ENCODE peak calls at places on chromosomes 4 and X, in five cellular contexts. T is right lobe of liver, C is HCT116, E is neuronal stem cell, B is SK-N-SH. I is an unnamed sample.
A peak's percentile ranks its signal among the peaks of the same experiment; 100 is the strongest.

GRCh38 chrX:15973299-15973698 is 118.7 kb upstream of the AP1S2 start:
- DNase-seq in C (peak; percentile 21), E (no peak), T (no peak), B (peak; percentile 12), I (no peak)

GRCh38 chr4:88112856-88113255 is 45.6 kb downstream of the ABCG2 start:
- DNase-seq in C (no peak), B (no peak), T (no peak), E (no peak), I (no peak)

GRCh38 chrX:136667446-136668168 is 19.6 kb downstream of the CD40LG start:
- DNase-seq in E (no peak), C (no peak), B (no peak), T (no peak), I (no peak)

GRCh38 chr4:133131829-133132485 is 17.1 kb upstream of the PCDH10 start:
- DNase-seq in T (no peak), E (no peak), B (no peak), C (no peak), I (no peak)

GRCh38 chrX:77595848-77596247 is 148.7 kb downstream of the FGF16 start:
- DNase-seq in E (no peak), T (no peak), C (no peak), B (no peak), I (no peak)

GRCh38 chr4:183571350-183572076 is 66.7 kb downstream of the ING2 start:
- DNase-seq in E (no peak), C (no peak), B (peak; percentile 27), T (peak; percentile 26), I (no peak)

GRCh38 chr4:58111818-58112217 is 1001.6 kb upstream of the IGFBP7 start:
- DNase-seq in B (no peak), C (no peak), T (no peak), E (no peak), I (no peak)

GRCh38 chrX:49186125-49187027 is at the start of gene PRICKLE3:
- DNase-seq in E (no peak), B (no peak), T (peak; percentile 91), C (no peak), I (no peak)

GRCh38 chr4:77931452-77932135 is 69.0 kb downstream of the MRPL1 start:
- DNase-seq in T (no peak), B (no peak), E (no peak), C (no peak), I (no peak)

GRCh38 chr4:14196141-14196540 is 568.6 kb upstream of the BOD1L1 start:
- DNase-seq in T (peak; percentile 48), B (no peak), E (peak; percentile 52), C (no peak), I (no peak)

GRCh38 chr4:139918994-139919393 is 235.0 kb downstream of the MAML3 start:
- DNase-seq in E (no peak), C (no peak), T (no peak), B (no peak), I (no peak)

GRCh38 chr4:139920552-139920951 is 233.4 kb downstream of the MAML3 start:
- DNase-seq in T (no peak), E (no peak), C (no peak), B (no peak), I (no peak)

GRCh38 chr4:139917896-139918295 is 236.1 kb downstream of the MAML3 start:
- DNase-seq in C (no peak), E (no peak), B (no peak), T (no peak), I (no peak)

GRCh38 chr4:139918591-139918990 is 235.4 kb downstream of the MAML3 start:
- DNase-seq in B (no peak), T (no peak), C (no peak), E (no peak), I (no peak)

GRCh38 chr4:139919513-139919912 is 234.5 kb downstream of the MAML3 start:
- DNase-seq in C (no peak), T (no peak), E (no peak), B (no peak), I (no peak)
- H3K4me1 ChIP-seq in C (no peaks in the 10 kb centered on the region), T (no peaks in the 10 kb centered on the region), E (peaks cover 23% of the 10 kb centered on the region), B (peaks cover 65% of the 10 kb centered on the region), I (no peaks in the 10 kb centered on the region)

GRCh38 chrX:3142259-3143042 is 101.2 kb downstream of the ARSF start:
- DNase-seq in C (peak; percentile 28), T (no peak), E (no peak), B (no peak), I (no peak)
- H3K4me3 ChIP-seq in C (peak overlapping the region; percentile 49), T (no peak overlapping the region), E (no peak overlapping the region), B (no peak overlapping the region), I (no peak overlapping the region)

GRCh38 chr4:158813113-158813512 is 44.3 kb downstream of the FNIP2 start:
- DNase-seq in E (no peak), T (no peak), C (no peak), B (no peak), I (no peak)
- H3K4me1 ChIP-seq in E (no peaks in the 10 kb centered on the region), T (no peaks in the 10 kb centered on the region), C (peaks cover 15% of the 10 kb centered on the region), B (peaks cover 10% of the 10 kb centered on the region), I (peaks cover 23% of the 10 kb centered on the region)

DNA sequence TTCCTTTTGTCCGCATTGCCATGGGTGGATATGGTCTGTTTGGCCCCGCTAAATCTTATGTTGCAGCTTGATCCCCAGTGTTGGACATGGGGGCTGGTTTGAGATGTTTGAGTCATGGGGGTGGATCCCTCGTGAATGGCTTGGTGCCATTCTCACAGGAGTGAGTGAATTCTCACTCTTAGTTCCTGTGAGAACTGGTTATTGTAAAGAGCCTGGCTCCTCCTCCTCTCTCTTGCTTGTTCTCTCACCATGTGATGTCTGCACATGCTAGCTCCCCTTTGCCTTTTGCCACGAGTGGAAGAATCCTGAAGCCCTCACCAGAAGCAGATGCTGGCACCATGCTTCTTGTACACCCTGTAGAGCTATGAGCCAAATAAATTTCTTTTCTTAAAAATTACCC is 22.6 kb upstream of the STBD1 start:
- DNase-seq in C (no peak), E (no peak), B (no peak), T (no peak), I (no peak)
- H3K4me3 ChIP-seq in C (no peak overlapping the region), E (no peak overlapping the region), B (no peak overlapping the region), T (no peak overlapping the region), I (no peak overlapping the region)

GRCh38 chr4:158811216-158811540 is 42.4 kb downstream of the FNIP2 start:
- DNase-seq in C (no peak), E (no peak), T (no peak), B (no peak), I (no peak)
- H3K4me1 ChIP-seq in C (peaks cover 15% of the 10 kb centered on the region), E (no peaks in the 10 kb centered on the region), T (no peaks in the 10 kb centered on the region), B (peaks cover 12% of the 10 kb centered on the region), I (peaks cover 24% of the 10 kb centered on the region)

DNA sequence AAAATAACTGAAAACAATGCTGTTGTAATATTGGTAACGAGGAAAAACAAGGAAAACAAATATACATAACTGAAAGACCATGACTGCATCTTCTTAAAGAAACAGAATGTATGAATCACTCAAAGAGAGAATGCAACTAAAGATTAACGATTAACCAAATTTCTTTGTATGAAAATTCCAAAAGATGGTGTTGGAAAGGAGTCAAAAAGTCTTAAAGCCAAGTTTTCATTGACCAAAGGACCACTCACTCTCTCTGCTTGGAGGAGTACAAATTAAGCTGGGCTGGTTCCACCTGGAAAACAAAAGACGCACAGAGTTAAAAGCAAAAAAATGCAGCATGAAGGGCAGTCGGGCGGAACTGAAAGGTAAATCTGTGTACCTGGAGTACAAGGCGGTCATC is 1.8 kb downstream of the DCAF12L1 start:
- DNase-seq in C (no peak), T (no peak), E (no peak), B (no peak), I (no peak)
- H3K4me3 ChIP-seq in C (no peak overlapping the region), T (no peak overlapping the region), E (no peak overlapping the region), B (no peak overlapping the region), I (no peak overlapping the region)

GRCh38 chrX:119986203-119986602 is 42.7 kb upstream of the NKAP start:
- DNase-seq in E (no peak), B (no peak), T (no peak), C (no peak), I (no peak)
- H3K4me1 ChIP-seq in E (peaks cover 6% of the 10 kb centered on the region), B (no peaks in the 10 kb centered on the region), T (no peaks in the 10 kb centered on the region), C (no peaks in the 10 kb centered on the region), I (no peaks in the 10 kb centered on the region)

DNA sequence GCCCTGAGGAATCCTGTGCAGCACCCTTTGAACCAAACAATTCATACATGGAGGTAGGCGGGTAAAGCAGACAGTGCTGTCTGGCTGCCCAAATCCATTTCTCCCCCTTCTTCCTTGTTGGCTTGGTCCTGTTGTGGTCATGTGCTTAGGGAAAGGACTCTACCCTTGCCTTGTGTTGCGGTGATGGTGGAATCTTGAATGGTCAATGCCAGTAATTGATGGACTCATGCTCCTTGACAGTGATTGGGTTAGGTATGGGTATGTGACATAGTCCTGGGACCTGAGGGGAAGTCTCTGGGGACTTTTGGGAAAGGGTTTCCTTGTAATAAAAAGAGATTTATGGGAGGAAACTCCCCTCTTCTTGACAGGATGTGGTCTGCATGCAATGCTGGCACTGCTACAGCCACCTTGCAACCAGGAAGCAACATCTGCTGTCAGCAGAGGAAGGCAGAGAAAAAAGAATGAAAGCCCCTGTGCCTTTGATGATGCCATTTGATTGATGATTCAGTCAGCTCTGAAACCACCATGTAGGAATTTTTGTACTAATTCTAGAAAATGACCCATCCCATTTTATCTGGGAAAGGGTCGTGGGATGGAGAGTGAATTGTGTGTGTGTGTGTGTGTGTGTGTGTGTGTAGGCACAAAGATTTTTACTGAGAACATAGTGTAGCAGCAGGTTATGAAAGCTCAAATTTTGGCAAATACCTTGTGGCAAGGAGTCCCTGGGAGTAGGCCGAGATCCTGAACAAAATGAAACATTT is 30.0 kb upstream of the HUWE1 start:
- DNase-seq in C (no peak), T (no peak), B (no peak), E (no peak), I (no peak)
- H3K4me3 ChIP-seq in C (no peak overlapping the region), T (no peak overlapping the region), B (no peak overlapping the region), E (no peak overlapping the region), I (no peak overlapping the region)

DNA sequence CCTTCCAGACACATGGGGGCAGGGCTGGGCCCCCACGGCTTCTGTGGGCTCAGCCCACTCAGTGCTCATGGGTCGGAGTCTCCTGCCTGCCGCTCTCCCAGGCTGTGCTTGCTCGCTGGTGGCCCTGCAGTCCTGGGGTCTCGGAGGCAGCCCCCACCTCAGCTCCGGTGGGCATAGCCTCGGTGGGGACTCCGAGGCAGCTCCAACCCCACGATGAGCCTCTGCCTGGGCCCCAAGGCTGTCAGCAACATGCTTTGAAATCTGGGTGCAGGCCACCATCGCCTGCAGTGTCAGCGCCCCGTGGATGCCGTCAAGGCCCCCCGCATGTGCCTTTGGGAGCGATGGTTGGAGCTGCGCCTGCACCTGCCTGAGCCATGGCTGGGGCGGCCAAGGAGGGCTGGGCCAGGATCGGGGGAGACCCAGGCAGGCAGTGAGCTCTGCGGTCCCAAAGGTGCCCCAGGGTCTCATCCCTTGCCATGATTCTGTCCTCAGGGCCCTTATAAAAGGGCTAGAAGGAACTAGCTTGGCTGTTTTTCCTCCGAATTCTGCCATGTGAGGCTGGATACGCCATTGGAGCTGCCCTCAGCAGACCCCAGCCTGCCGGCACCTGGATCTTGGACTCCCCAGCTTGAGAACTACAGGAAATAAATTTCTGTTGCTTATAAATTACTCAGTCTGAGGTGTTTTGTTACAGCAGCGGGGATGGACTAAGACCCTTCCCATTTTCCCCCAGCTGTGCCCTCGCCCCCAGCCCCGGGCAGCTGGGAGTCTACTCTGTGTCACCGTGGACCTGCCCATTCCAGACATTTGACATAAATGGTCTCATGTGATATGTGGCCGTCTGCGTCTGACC is 30.4 kb upstream of the SPON2 start:
- DNase-seq in C (no peak), T (no peak), B (peak; percentile 16), E (no peak), I (peak; percentile 48)
- H3K4me1 ChIP-seq in C (no peaks in the 10 kb centered on the region), T (no peaks in the 10 kb centered on the region), B (peaks cover 34% of the 10 kb centered on the region), E (no peaks in the 10 kb centered on the region), I (no peaks in the 10 kb centered on the region)

I was measured in RWPE2.